ENCODE peak calls at places on chromosomes 4 and X, in five cellular contexts. One of them, this sample, is unnamed.

GRCh38 chr4:94412019-94413017 is 39.4 kb upstream of the PDLIM5 start:
- DNase-seq in retinal pigment epithelial cell: peak
- DNase-seq in HFF-Myc: peak
- DNase-seq in fibroblast of lung: peak
- DNase-seq in T1000: no peak
- DNase-seq in this sample: peak

GRCh38 chrX:110741213-110741796 is 54.3 kb downstream of the CHRDL1 start:
- DNase-seq in retinal pigment epithelial cell: no peak
- DNase-seq in HFF-Myc: no peak
- DNase-seq in fibroblast of lung: peak
- DNase-seq in T1000: no peak
- DNase-seq in this sample: no peak

GRCh38 chrX:101415180-101416130 is 7.4 kb downstream of the HNRNPH2 start:
- DNase-seq in retinal pigment epithelial cell: no peak
- DNase-seq in HFF-Myc: no peak
- DNase-seq in fibroblast of lung: peak
- DNase-seq in T1000: peak
- DNase-seq in this sample: peak

GRCh38 chr4:171308661-171309060 is 504.5 kb upstream of the GALNTL6 start:
- DNase-seq in retinal pigment epithelial cell: no peak
- DNase-seq in HFF-Myc: no peak
- DNase-seq in fibroblast of lung: no peak
- DNase-seq in T1000: no peak
- DNase-seq in this sample: no peak

GRCh38 chr4:74056858-74057562 is 18.5 kb upstream of the CXCL3 start:
- DNase-seq in retinal pigment epithelial cell: peak
- DNase-seq in HFF-Myc: no peak
- DNase-seq in fibroblast of lung: peak
- DNase-seq in T1000: no peak
- DNase-seq in this sample: no peak

GRCh38 chrX:40543661-40544328 is 37.0 kb upstream of the ATP6AP2 start:
- DNase-seq in retinal pigment epithelial cell: peak
- DNase-seq in HFF-Myc: peak
- DNase-seq in fibroblast of lung: peak
- DNase-seq in T1000: no peak
- DNase-seq in this sample: peak

GRCh38 chr4:25467843-25468242 is 90.8 kb downstream of the ANAPC4 start:
- DNase-seq in retinal pigment epithelial cell: no peak
- DNase-seq in HFF-Myc: no peak
- DNase-seq in fibroblast of lung: no peak
- DNase-seq in T1000: no peak
- DNase-seq in this sample: no peak

GRCh38 chrX:15856580-15856979 is 2.0 kb upstream of the AP1S2 start:
- DNase-seq in retinal pigment epithelial cell: no peak
- DNase-seq in HFF-Myc: no peak
- DNase-seq in fibroblast of lung: no peak
- DNase-seq in T1000: no peak
- DNase-seq in this sample: no peak